ENCODE peak calls at places on chromosome 13, in six cellular contexts. G is colonic mucosa, A is GM12878, X is H1, P is keratinocyte, N is fibroblast of lung. K is an unnamed sample.
A peak's percentile ranks its signal among the peaks of the same experiment; 100 is the strongest.

GRCh38 chr13:113939905-113940339 is 34.0 kb downstream of the C13orf46 start:
- DNase-seq in G (no peak), A (no peak), X (no peak), P (no peak), N (no peak), K (no peak)

GRCh38 chr13:99970761-99971575 is 599 bp downstream of the ZIC5 start:
- DNase-seq in G (peak; percentile 17), A (no peak), X (peak; percentile 84), P (no peak), N (no peak), K (peak; percentile 37)

GRCh38 chr13:112643759-112644459 is 45.9 kb upstream of the ATP11A start:
- DNase-seq in G (no peak), A (no peak), X (no peak), P (no peak), N (no peak), K (no peak)

GRCh38 chr13:43245374-43245964 is 222.1 kb downstream of the DNAJC15 start:
- DNase-seq in G (no peak), A (no peak), X (no peak), P (no peak), N (peak; percentile 93), K (no peak)

GRCh38 chr13:102400619-102401125 is 1.2 kb downstream of the FGF14 start:
- DNase-seq in G (no peak), A (no peak), X (no peak), P (no peak), N (peak; percentile 11), K (no peak)

GRCh38 chr13:23996456-23996855 is 99.2 kb upstream of the C1QTNF9B start:
- DNase-seq in G (no peak), A (no peak), X (no peak), P (no peak), N (no peak), K (no peak)

GRCh38 chr13:29786698-29787097 is 63.7 kb downstream of the UBL3 start:
- DNase-seq in G (no peak), A (no peak), X (no peak), P (no peak), N (no peak), K (no peak)

GRCh38 chr13:50829896-50830295 is 13.6 kb downstream of the DLEU7 start:
- DNase-seq in G (no peak), A (no peak), X (no peak), P (no peak), N (no peak), K (no peak)

GRCh38 chr13:50071399-50071798 is 56.2 kb downstream of the KCNRG start:
- DNase-seq in G (no peak), A (no peak), X (no peak), P (no peak), N (no peak), K (peak; percentile 30)

GRCh38 chr13:76848596-76848995 is 37.6 kb downstream of the KCTD12 start:
- DNase-seq in G (no peak), A (no peak), X (no peak), P (no peak), N (no peak), K (no peak)

GRCh38 chr13:47087841-47088240 is 191.0 kb upstream of the HTR2A start:
- DNase-seq in G (no peak), A (no peak), X (no peak), P (no peak), N (peak; percentile 85), K (no peak)

GRCh38 chr13:112861876-112862615 is 107.0 kb upstream of the MCF2L start:
- DNase-seq in G (no peak), A (no peak), X (no peak), P (no peak), N (no peak), K (no peak)

GRCh38 chr13:73677041-73677589 is 457.1 kb downstream of the KLF12 start:
- DNase-seq in G (peak; percentile 67), A (no peak), X (no peak), P (peak; percentile 78), N (peak; percentile 78), K (no peak)

GRCh38 chr13:113187263-113187669 is 21.2 kb downstream of the PCID2 start:
- DNase-seq in G (peak; percentile 50), A (no peak), X (no peak), P (peak; percentile 91), N (peak; percentile 100), K (no peak)

GRCh38 chr13:32446778-32447465 is 19.0 kb upstream of the N4BP2L1 start:
- DNase-seq in G (no peak), A (no peak), X (no peak), P (no peak), N (no peak), K (no peak)

GRCh38 chr13:31521466-31521865 is 217.9 kb upstream of the RXFP2 start:
- DNase-seq in G (no peak), A (no peak), X (no peak), P (no peak), N (no peak), K (no peak)

GRCh38 chr13:113951246-113951999 is 22.5 kb downstream of the C13orf46 start:
- DNase-seq in G (peak; percentile 85), A (no peak), X (peak; percentile 85), P (no peak), N (peak; percentile 42), K (peak; percentile 19)

GRCh38 chr13:42392706-42393572 is 121.0 kb downstream of the AKAP11 start:
- DNase-seq in G (no peak), A (no peak), X (no peak), P (no peak), N (peak; percentile 9), K (peak; percentile 85)

GRCh38 chr13:40433577-40433976 is 232.9 kb downstream of the FOXO1 start:
- DNase-seq in G (no peak), A (no peak), X (no peak), P (no peak), N (no peak), K (peak; percentile 31)

GRCh38 chr13:40127925-40128324 is 472.5 kb downstream of the COG6 start:
- DNase-seq in G (no peak), A (no peak), X (no peak), P (no peak), N (no peak), K (no peak)

GRCh38 chr13:40668335-40668734 is 1.9 kb upstream of the FOXO1 start:
- DNase-seq in G (peak; percentile 57), A (no peak), X (no peak), P (no peak), N (no peak), K (peak; percentile 36)

GRCh38 chr13:107018285-107018684 is 450.3 kb upstream of the ARGLU1 start:
- DNase-seq in G (no peak), A (no peak), X (no peak), P (no peak), N (no peak), K (no peak)

GRCh38 chr13:51453308-51453958 is 597 bp upstream of the INTS6 start:
- DNase-seq in G (peak; percentile 87), A (peak; percentile 42), X (no peak), P (no peak), N (no peak), K (peak; percentile 87)

GRCh38 chr13:32212420-32212819 is 102.7 kb downstream of the ZAR1L start:
- DNase-seq in G (no peak), A (no peak), X (no peak), P (no peak), N (peak; percentile 92), K (no peak)

GRCh38 chr13:59145381-59145780 is 1018.3 kb downstream of the DIAPH3 start:
- DNase-seq in G (no peak), A (no peak), X (no peak), P (no peak), N (no peak), K (no peak)

GRCh38 chr13:23763328-23763727 is 125.9 kb downstream of the MIPEP start:
- DNase-seq in G (no peak), A (no peak), X (no peak), P (no peak), N (no peak), K (no peak)

DNA sequence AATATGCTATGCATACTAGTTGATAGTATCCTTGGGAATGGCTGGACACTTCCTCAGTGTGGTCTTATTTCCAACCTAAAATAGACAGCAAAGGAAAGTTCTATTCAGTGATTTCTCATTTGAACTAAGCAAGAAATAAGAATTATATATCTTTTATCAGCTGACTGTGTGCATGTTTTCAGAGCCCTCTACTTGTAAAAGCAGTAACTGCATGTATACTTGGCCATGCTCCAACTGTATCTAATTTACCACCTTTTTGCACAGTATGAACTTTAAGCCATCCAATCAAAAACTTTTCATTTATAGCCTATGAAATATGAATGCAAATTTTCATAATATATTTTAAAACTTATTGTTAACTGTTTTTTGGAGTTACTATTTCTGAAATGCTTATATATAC is 136.4 kb upstream of the PCDH9 start:
- DNase-seq in G (no peak), A (no peak), X (no peak), P (no peak), N (peak; percentile 14), K (no peak)
- TF ChIP-seq CTCF in G (no peak), A (no peak), X (no peak), P (no peak), N (peak; percentile 26), K (no peak)

DNA sequence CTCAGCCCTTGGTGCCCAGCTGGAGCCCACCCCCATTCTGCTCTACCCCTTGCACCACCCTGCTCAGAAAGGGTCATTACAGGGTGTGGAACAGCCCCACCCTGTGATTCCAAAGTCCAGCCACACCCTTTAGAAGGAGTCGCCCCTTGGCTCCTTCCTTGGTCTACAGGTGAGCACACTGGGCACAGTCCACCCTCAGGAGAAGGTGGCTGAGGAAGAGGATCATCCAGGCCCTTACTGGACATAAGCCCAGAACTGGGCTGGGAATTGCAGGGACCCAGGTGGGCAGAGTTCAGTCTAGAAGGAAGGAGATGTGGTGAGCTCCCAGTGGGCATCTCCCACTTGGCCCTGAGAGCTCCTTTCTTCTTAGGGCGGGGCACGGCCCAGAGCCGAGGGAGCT is 8.6 kb downstream of the SLC46A3 start:
- DNase-seq in G (peak; percentile 86), A (no peak), X (no peak), P (no peak), N (no peak), K (no peak)
- H3K27ac ChIP-seq in G (peak overlapping the region; percentile 49), A (no peak overlapping the region), X (no peak overlapping the region), P (no peak overlapping the region), N (no peak overlapping the region), K (no peak overlapping the region)

GRCh38 chr13:109780880-109781383 is 5.5 kb downstream of the IRS2 start:
- DNase-seq in G (no peak), A (no peak), X (no peak), P (no peak), N (no peak), K (no peak)
- H3K9ac ChIP-seq in G (peak overlapping the region; percentile 58), A (no peak overlapping the region), X (no peak overlapping the region), P (peak overlapping the region; percentile 80), N (no peak overlapping the region), K (no peak overlapping the region)

GRCh38 chr13:60617863-60618733 is 221.1 kb downstream of the TDRD3 start:
- DNase-seq in G (no peak), A (no peak), X (peak; percentile 54), P (no peak), N (peak; percentile 41), K (no peak)
- TF ChIP-seq CTCF in G (no peak), A (no peak), X (peak; percentile 73), P (no peak), N (peak; percentile 25), K (no peak)

GRCh38 chr13:98896868-98897144 is 81.1 kb downstream of the DOCK9 start:
- DNase-seq in G (no peak), A (no peak), X (no peak), P (no peak), N (no peak), K (no peak)
- H3K27ac ChIP-seq in G (no peak overlapping the region), A (no peak overlapping the region), X (no peak overlapping the region), P (no peak overlapping the region), N (no peak overlapping the region), K (no peak overlapping the region)